ENCODE peak calls at places on chromosomes 12 and 14, in seven cellular contexts. C, R, W, T, I, H and P are unnamed samples. For H3K4me1, the result is how much of the 10 kb centered on the place peaks cover.

GRCh38 chr12:131132118-131132892 is 178.6 kb downstream of the ADGRD1 start:
- DNase-seq in C (peak), R (peak), W (peak), T (peak), I (peak), H (peak), P (peak)

GRCh38 chr12:87092421-87092820 is 836.2 kb upstream of the MGAT4C start:
- DNase-seq in C (no peak), R (no peak), W (no peak), T (no peak), I (no peak), H (no peak), P (no peak)

GRCh38 chr12:131808744-131809371 is 19.3 kb upstream of the MMP17 start:
- DNase-seq in C (no peak), R (no peak), W (peak), T (no peak), I (peak), H (no peak), P (no peak)

GRCh38 chr12:56602239-56602638 is 27.9 kb downstream of the BAZ2A start:
- DNase-seq in C (no peak), R (no peak), W (no peak), T (no peak), I (no peak), H (no peak), P (no peak)

GRCh38 chr14:22493753-22494152 is 95.3 kb downstream of the DAD1 start:
- DNase-seq in C (no peak), R (no peak), W (no peak), T (no peak), I (no peak), H (no peak), P (no peak)

GRCh38 chr12:123410041-123410412 is 26.1 kb downstream of the KMT5A start:
- DNase-seq in C (no peak), R (no peak), W (no peak), T (peak), I (no peak), H (no peak), P (no peak)

GRCh38 chr14:55914771-55915170 is 203.4 kb upstream of the PELI2 start:
- DNase-seq in C (no peak), R (no peak), W (no peak), T (no peak), I (no peak), H (no peak), P (no peak)

GRCh38 chr14:92926931-92927330 is 4.0 kb downstream of the CHGA start:
- DNase-seq in C (no peak), R (no peak), W (no peak), T (no peak), I (no peak), H (no peak), P (no peak)

GRCh38 chr12:132649226-132649945 is 30.8 kb downstream of the P2RX2 start:
- DNase-seq in C (no peak), R (no peak), W (no peak), T (no peak), I (peak), H (no peak), P (no peak)

GRCh38 chr14:60845523-60845922 is 111.0 kb downstream of the MNAT1 start:
- DNase-seq in C (no peak), R (no peak), W (no peak), T (no peak), I (no peak), H (no peak), P (no peak)

GRCh38 chr12:42469355-42470006 is 120.1 kb downstream of the PRICKLE1 start:
- DNase-seq in C (no peak), R (no peak), W (no peak), T (no peak), I (no peak), H (no peak), P (no peak)

GRCh38 chr12:30991466-30991865 is 64.9 kb downstream of the TSPAN11 start:
- DNase-seq in C (no peak), R (no peak), W (no peak), T (no peak), I (no peak), H (no peak), P (no peak)

GRCh38 chr14:78840898-78841297 is 670.7 kb downstream of the NRXN3 start:
- DNase-seq in C (no peak), R (no peak), W (no peak), T (no peak), I (no peak), H (no peak), P (no peak)

GRCh38 chr14:71036433-71036832 is 129.2 kb downstream of the PCNX1 start:
- DNase-seq in C (no peak), R (no peak), W (no peak), T (no peak), I (no peak), H (no peak), P (no peak)

GRCh38 chr14:58353516-58354299 is 42.0 kb upstream of the TOMM20L start:
- DNase-seq in C (no peak), R (no peak), W (no peak), T (no peak), I (no peak), H (no peak), P (no peak)

GRCh38 chr14:79278798-79279644 is 932.3 kb downstream of the DIO2 start:
- DNase-seq in C (no peak), R (no peak), W (peak), T (no peak), I (no peak), H (peak), P (peak)

GRCh38 chr12:43009307-43009706 is 419.8 kb upstream of the PRICKLE1 start:
- DNase-seq in C (no peak), R (no peak), W (no peak), T (no peak), I (no peak), H (no peak), P (no peak)

GRCh38 chr12:12749433-12749832 is 32.3 kb downstream of the CDKN1B start:
- DNase-seq in C (no peak), R (no peak), W (no peak), T (no peak), I (no peak), H (no peak), P (no peak)

GRCh38 chr14:101353422-101353821 is 207.9 kb upstream of the DIO3 start:
- DNase-seq in C (no peak), R (no peak), W (no peak), T (no peak), I (no peak), H (no peak), P (no peak)

GRCh38 chr14:86646688-86647687 is 1117.0 kb downstream of the FLRT2 start:
- DNase-seq in C (no peak), R (no peak), W (no peak), T (no peak), I (no peak), H (no peak), P (no peak)

GRCh38 chr12:89559753-89560152 is 33.9 kb upstream of the POC1B start:
- DNase-seq in C (no peak), R (no peak), W (no peak), T (no peak), I (no peak), H (no peak), P (no peak)

GRCh38 chr12:122102331-122102730 is 23.8 kb downstream of the MLXIP start:
- DNase-seq in C (no peak), R (no peak), W (no peak), T (no peak), I (no peak), H (no peak), P (peak)

GRCh38 chr12:18966927-18967326 is 162.6 kb upstream of the PLEKHA5 start:
- DNase-seq in C (no peak), R (no peak), W (no peak), T (no peak), I (no peak), H (no peak), P (no peak)

GRCh38 chr12:91967590-91967989 is 178.1 kb downstream of the BTG1 start:
- DNase-seq in C (no peak), R (no peak), W (no peak), T (no peak), I (no peak), H (no peak), P (no peak)

GRCh38 chr14:75770635-75771034 is 109.6 kb downstream of the TTLL5 start:
- DNase-seq in C (no peak), R (no peak), W (no peak), T (no peak), I (no peak), H (no peak), P (no peak)

GRCh38 chr14:63543000-63543825 is at the start of gene PPP2R5E:
- DNase-seq in C (peak), R (peak), W (peak), T (peak), I (peak), H (peak), P (peak)

GRCh38 chr12:28569698-28570411 is 379.6 kb downstream of the CCDC91 start:
- DNase-seq in C (no peak), R (no peak), W (no peak), T (no peak), I (no peak), H (no peak), P (peak)

GRCh38 chr12:7787574-7788315 is 1.5 kb upstream of the NANOG start:
- DNase-seq in C (no peak), R (no peak), W (no peak), T (no peak), I (no peak), H (no peak), P (no peak)

GRCh38 chr12:52498971-52499370 is 5.9 kb upstream of the KRT6A start:
- DNase-seq in C (no peak), R (no peak), W (no peak), T (no peak), I (no peak), H (no peak), P (no peak)

GRCh38 chr14:85165091-85165490 is 364.9 kb upstream of the FLRT2 start:
- DNase-seq in C (no peak), R (no peak), W (no peak), T (no peak), I (no peak), H (no peak), P (no peak)

GRCh38 chr12:57048423-57048822 is 1.5 kb downstream of the MYO1A start:
- DNase-seq in C (no peak), R (no peak), W (no peak), T (peak), I (no peak), H (no peak), P (no peak)

GRCh38 chr12:90801776-90802175 is 153.2 kb downstream of the CCER1 start:
- DNase-seq in C (no peak), R (no peak), W (no peak), T (no peak), I (no peak), H (no peak), P (no peak)

GRCh38 chr12:115963030-115963480 is 314.4 kb downstream of the MED13L start:
- DNase-seq in C (no peak), R (no peak), W (no peak), T (no peak), I (no peak), H (no peak), P (no peak)

GRCh38 chr12:6615802-6616201 is 8.6 kb upstream of the CHD4 start:
- DNase-seq in C (no peak), R (no peak), W (no peak), T (no peak), I (no peak), H (no peak), P (no peak)
- H3K27ac ChIP-seq in C (peak), R (no peak), W (no peak), T (peak), I (no peak), H (no peak), P (peak)

GRCh38 chr12:109573029-109573913 is at the start of the genes MMAB and MVK:
- DNase-seq in C (peak), R (peak), W (peak), T (peak), I (peak), H (peak), P (peak)
- TF ChIP-seq POLR2AphosphoS5 in C (peak), R (peak), W (peak), T (peak), I (peak), H (peak), P (peak)

GRCh38 chr12:6213969-6214368 is 13.8 kb downstream of the CD9 start:
- DNase-seq in C (no peak), R (no peak), W (no peak), T (no peak), I (no peak), H (no peak), P (no peak)

GRCh38 chr12:6216581-6216980 is 16.4 kb downstream of the CD9 start:
- DNase-seq in C (no peak), R (no peak), W (no peak), T (no peak), I (no peak), H (no peak), P (no peak)

GRCh38 chr12:6215120-6215807 is 15.1 kb downstream of the CD9 start:
- DNase-seq in C (no peak), R (no peak), W (no peak), T (no peak), I (no peak), H (no peak), P (no peak)

GRCh38 chr12:6215932-6216494 is 15.8 kb downstream of the CD9 start:
- DNase-seq in C (peak), R (peak), W (no peak), T (no peak), I (no peak), H (peak), P (peak)

DNA sequence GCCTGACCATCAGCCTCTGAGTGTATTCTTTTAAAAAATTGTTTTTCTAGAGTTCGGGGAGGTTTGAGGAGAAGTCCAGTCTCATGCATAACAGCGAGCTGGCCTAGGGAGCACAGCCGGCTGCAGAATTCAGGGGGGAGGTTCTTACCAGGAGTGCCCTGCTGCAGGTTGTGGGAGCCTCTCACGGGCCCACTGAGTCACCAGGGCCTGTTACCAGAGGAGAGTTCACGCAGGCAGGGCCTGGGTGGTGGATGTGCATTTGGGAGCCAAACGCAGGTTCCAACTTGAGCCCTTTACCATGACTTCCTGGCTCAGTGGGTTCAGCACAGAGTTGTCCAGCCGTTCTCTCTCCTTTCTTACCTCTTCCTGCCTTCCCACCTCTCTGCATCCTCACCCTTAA is 14.4 kb downstream of the CD9 start:
- DNase-seq in C (no peak), R (no peak), W (no peak), T (no peak), I (no peak), H (no peak), P (no peak)
- H3K4me1 ChIP-seq in C (half or more), R (under half), W (half or more), T (under half), I (under half), H (under half), P (half or more)

GRCh38 chr14:100132161-100132902 is 27.1 kb downstream of the DEGS2 start:
- DNase-seq in C (no peak), R (no peak), W (peak), T (peak), I (no peak), H (no peak), P (no peak)

GRCh38 chr14:100134591-100134990 is 24.9 kb downstream of the DEGS2 start:
- DNase-seq in C (no peak), R (no peak), W (no peak), T (no peak), I (no peak), H (no peak), P (no peak)

GRCh38 chr14:100135073-100135472 is 24.4 kb downstream of the DEGS2 start:
- DNase-seq in C (no peak), R (no peak), W (no peak), T (no peak), I (no peak), H (no peak), P (no peak)

GRCh38 chr14:100131181-100131580 is 28.3 kb downstream of the DEGS2 start:
- DNase-seq in C (no peak), R (no peak), W (no peak), T (no peak), I (no peak), H (no peak), P (no peak)

DNA sequence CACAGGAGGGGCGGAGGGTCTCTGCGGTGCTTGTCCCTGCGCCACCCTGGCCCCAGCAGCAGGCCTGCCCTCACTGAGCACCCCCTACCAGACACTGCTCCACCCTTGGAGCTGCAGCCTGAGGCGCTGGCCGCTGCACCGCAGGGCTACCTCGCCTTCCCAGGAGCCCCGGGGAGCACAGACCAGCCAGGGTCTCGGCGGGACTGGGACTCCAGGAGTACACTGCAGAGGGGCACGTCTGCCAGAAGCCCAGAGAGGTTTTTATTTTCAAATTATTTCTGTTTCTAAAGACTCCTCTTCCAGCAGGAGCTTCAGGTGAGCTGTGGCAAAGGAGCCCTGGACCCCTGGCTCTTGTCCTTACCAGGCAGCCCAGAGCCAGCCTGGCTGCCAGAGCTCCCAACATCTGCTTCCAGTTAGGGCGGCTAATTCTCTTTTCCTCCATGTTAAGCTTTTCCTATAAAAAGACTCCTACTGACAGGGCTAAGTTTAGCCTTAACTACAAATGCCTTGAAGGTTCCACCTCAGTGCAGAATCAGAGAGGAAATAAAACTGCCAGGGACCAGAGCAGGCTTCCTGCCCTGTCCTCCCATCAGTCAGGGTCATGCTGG is 26.4 kb downstream of the DEGS2 start:
- DNase-seq in C (no peak), R (no peak), W (no peak), T (no peak), I (no peak), H (no peak), P (no peak)
- H3K27ac ChIP-seq in C (no peak), R (no peak), W (no peak), T (no peak), I (no peak), H (peak), P (no peak)

GRCh38 chr12:68305278-68305677 is 26.9 kb downstream of the MDM1 start:
- DNase-seq in C (no peak), R (no peak), W (no peak), T (no peak), I (no peak), H (no peak), P (no peak)
- TF ChIP-seq POLR2AphosphoS5 in C (no peak), R (no peak), W (no peak), T (no peak), I (no peak), H (no peak), P (no peak)

GRCh38 chr14:30240002-30240401 is 312.4 kb upstream of the PRKD1 start:
- DNase-seq in C (no peak), R (no peak), W (no peak), T (no peak), I (no peak), H (no peak), P (no peak)
- H3K4me1 ChIP-seq in C (under half), R (under half), W (under half), T (under half), I (under half), H (under half), P (under half)

GRCh38 chr14:49019467-49020100 is 566.6 kb downstream of the RPS29 start:
- DNase-seq in C (no peak), R (no peak), W (no peak), T (no peak), I (no peak), H (no peak), P (no peak)
- H3K27ac ChIP-seq in C (no peak), R (no peak), W (no peak), T (no peak), I (no peak), H (no peak), P (no peak)

GRCh38 chr14:89941830-89942377 is 12.6 kb downstream of the EFCAB11 start:
- DNase-seq in C (no peak), R (no peak), W (no peak), T (no peak), I (no peak), H (no peak), P (no peak)

GRCh38 chr14:89952581-89952980 is 1.9 kb downstream of the EFCAB11 start:
- DNase-seq in C (no peak), R (no peak), W (no peak), T (no peak), I (no peak), H (no peak), P (no peak)

DNA sequence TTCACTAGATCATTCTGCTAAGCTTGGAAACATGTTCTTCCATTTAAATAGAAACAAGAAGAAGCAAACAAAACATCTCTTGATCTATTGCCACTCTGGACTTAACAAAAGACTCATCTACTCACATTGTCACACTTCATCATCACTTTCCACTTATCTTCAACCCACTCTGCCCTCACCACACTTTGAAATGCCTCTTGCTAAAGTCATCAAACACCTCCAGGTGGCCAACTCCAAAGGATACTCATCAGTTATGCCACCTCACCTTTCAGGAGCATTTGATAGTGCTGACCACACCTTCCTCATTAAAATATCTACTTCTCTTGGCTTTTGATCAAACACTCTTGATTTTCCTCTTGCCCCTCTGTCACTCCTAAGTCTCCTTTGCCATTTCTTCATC is 7.2 kb downstream of the EFCAB11 start:
- DNase-seq in C (no peak), R (no peak), W (no peak), T (no peak), I (no peak), H (no peak), P (no peak)
- TF ChIP-seq POLR2AphosphoS5 in C (no peak), R (no peak), W (no peak), T (no peak), I (no peak), H (no peak), P (no peak)

GRCh38 chr12:26732010-26732908 is 100.7 kb downstream of the ITPR2 start:
- DNase-seq in C (no peak), R (no peak), W (no peak), T (no peak), I (no peak), H (no peak), P (no peak)
- H3K4me1 ChIP-seq in C (under half), R (under half), W (under half), T (under half), I (under half), H (under half), P (under half)